ENCODE peak calls at places on chromosomes 6 and 20, in seven cellular contexts. N is BE2C; J is NCI-H1092 treated with DMSO at 0.1 percent for 48 hours; Z is activated CD4-positive, alpha-beta T cell treated with anti-CD3 and anti-CD28 coated beads for 4 hours; I is EH; G is heart right ventricle; V is GM20000. U is an unnamed sample.

GRCh38 chr6:20448828-20449227 is 47.1 kb downstream of the E2F3 start:
- DNase-seq in N (no peak), J (no peak), Z (no peak), I (no peak), G (no peak), V (no peak), U (no peak)

GRCh38 chr6:142746524-142746923 is 198.5 kb downstream of the HIVEP2 start:
- DNase-seq in N (peak), J (no peak), Z (peak), I (peak), G (no peak), V (peak), U (peak)

GRCh38 chr6:10528170-10528981 is 7.2 kb downstream of the GCNT2 start:
- DNase-seq in N (no peak), J (no peak), Z (peak), I (peak), G (no peak), V (peak), U (peak)

GRCh38 chr6:24284006-24284405 is 73.9 kb downstream of the DCDC2 start:
- DNase-seq in N (no peak), J (no peak), Z (no peak), I (no peak), G (no peak), V (no peak), U (no peak)

GRCh38 chr6:56683882-56684281 is 41.2 kb upstream of the DST start:
- DNase-seq in N (no peak), J (no peak), Z (no peak), I (peak), G (no peak), V (no peak), U (peak)

GRCh38 chr6:17932362-17932852 is 55.0 kb downstream of the KIF13A start:
- DNase-seq in N (no peak), J (no peak), Z (no peak), I (peak), G (no peak), V (no peak), U (no peak)

GRCh38 chr6:167778497-167779122 is 48.1 kb upstream of the AFDN start:
- DNase-seq in N (no peak), J (no peak), Z (no peak), I (no peak), G (no peak), V (no peak), U (no peak)

GRCh38 chr6:44338228-44339122 is 4.0 kb upstream of the SPATS1 start:
- DNase-seq in N (peak), J (peak), Z (peak), I (peak), G (peak), V (peak), U (peak)

GRCh38 chr20:38700146-38700545 is 24.1 kb upstream of the SLC32A1 start:
- DNase-seq in N (no peak), J (no peak), Z (no peak), I (no peak), G (no peak), V (no peak), U (no peak)

GRCh38 chr20:39762716-39763115 is 800.6 kb downstream of the DHX35 start:
- DNase-seq in N (no peak), J (no peak), Z (no peak), I (no peak), G (no peak), V (no peak), U (no peak)

GRCh38 chr20:11267131-11267761 is 593.4 kb upstream of the JAG1 start:
- DNase-seq in N (peak), J (no peak), Z (no peak), I (peak), G (peak), V (peak), U (peak)

GRCh38 chr6:48377115-48377514 is 266.1 kb upstream of the PTCHD4 start:
- DNase-seq in N (no peak), J (no peak), Z (no peak), I (no peak), G (no peak), V (no peak), U (no peak)

GRCh38 chr6:10567256-10568041 is 46.3 kb downstream of the GCNT2 start:
- DNase-seq in N (no peak), J (no peak), Z (no peak), I (no peak), G (no peak), V (no peak), U (no peak)

GRCh38 chr20:8670900-8671229 is 398.0 kb upstream of the PLCB4 start:
- DNase-seq in N (peak), J (peak), Z (no peak), I (peak), G (no peak), V (no peak), U (no peak)

GRCh38 chr6:130893766-130894165 is 66.6 kb downstream of the SMLR1 start:
- DNase-seq in N (no peak), J (no peak), Z (no peak), I (no peak), G (no peak), V (no peak), U (no peak)

GRCh38 chr20:25632940-25633790 is 9.4 kb upstream of the NANP start:
- DNase-seq in N (no peak), J (no peak), Z (no peak), I (peak), G (no peak), V (no peak), U (no peak)